ENCODE peak calls at places on chromosome 1, in six cellular contexts. O, V, Q, B, H and X are unnamed samples.

GRCh38 chr1:52867060-52867845 is 24.7 kb downstream of the ZYG11A start:
- DNase-seq in H (no peak), Q (no peak), V (no peak), B (no peak), O (no peak), X (no peak)

GRCh38 chr1:208534604-208534907 is 290.4 kb upstream of the PLXNA2 start:
- DNase-seq in O (no peak), H (no peak), Q (no peak), V (no peak), B (no peak), X (no peak)

GRCh38 chr1:11045428-11046269 is 1.4 kb downstream of the MASP2 start:
- DNase-seq in B (peak; percentile 54), V (no peak), H (no peak), O (no peak), Q (no peak), X (peak; percentile 67)

GRCh38 chr1:17419626-17420328 is 19.7 kb downstream of the RCC2 start:
- DNase-seq in H (no peak), B (peak; percentile 83), V (peak; percentile 51), Q (peak; percentile 80), O (peak; percentile 88), X (peak; percentile 91)

GRCh38 chr1:25566730-25567341 is 23.4 kb downstream of the LDLRAP1 start:
- DNase-seq in H (no peak), O (peak; percentile 75), B (peak; percentile 89), V (no peak), Q (no peak), X (no peak)

GRCh38 chr1:96887501-96887900 is 165.9 kb downstream of the PTBP2 start:
- DNase-seq in V (no peak), O (no peak), B (no peak), Q (no peak), H (no peak), X (no peak)

GRCh38 chr1:198121058-198121829 is 35.6 kb upstream of the NEK7 start:
- DNase-seq in V (no peak), O (no peak), B (no peak), Q (no peak), H (no peak), X (no peak)

GRCh38 chr1:33867684-33868083 is 3.8 kb downstream of the HMGB4 start:
- DNase-seq in O (no peak), Q (no peak), H (no peak), V (no peak), B (no peak), X (no peak)

GRCh38 chr1:224213438-224214119 is 30.5 kb downstream of the DEGS1 start:
- DNase-seq in Q (no peak), B (peak; percentile 25), H (no peak), O (peak; percentile 18), V (no peak), X (no peak)

GRCh38 chr1:59697138-59697811 is 117.5 kb upstream of the HOOK1 start:
- DNase-seq in B (no peak), H (no peak), V (no peak), Q (no peak), O (no peak), X (no peak)

GRCh38 chr1:246291141-246291540 is 215.9 kb downstream of the SMYD3 start:
- DNase-seq in B (no peak), Q (no peak), O (no peak), H (no peak), V (no peak), X (no peak)

GRCh38 chr1:219757890-219758289 is 145.0 kb upstream of the ZC3H11B start:
- DNase-seq in O (peak; percentile 61), V (no peak), B (no peak), Q (no peak), H (no peak), X (no peak)

GRCh38 chr1:63955746-63956145 is 181.9 kb downstream of the ROR1 start:
- DNase-seq in V (no peak), H (no peak), B (no peak), O (no peak), Q (no peak), X (no peak)

GRCh38 chr1:234564035-234565029 is 45.6 kb downstream of the IRF2BP2 start:
- DNase-seq in O (no peak), V (no peak), B (no peak), H (peak; percentile 99), Q (no peak), X (no peak)

GRCh38 chr1:17441265-17441992 is 2.0 kb upstream of the RCC2 start:
- DNase-seq in H (peak; percentile 63), V (no peak), O (peak; percentile 4), Q (no peak), B (no peak), X (no peak)

DNA sequence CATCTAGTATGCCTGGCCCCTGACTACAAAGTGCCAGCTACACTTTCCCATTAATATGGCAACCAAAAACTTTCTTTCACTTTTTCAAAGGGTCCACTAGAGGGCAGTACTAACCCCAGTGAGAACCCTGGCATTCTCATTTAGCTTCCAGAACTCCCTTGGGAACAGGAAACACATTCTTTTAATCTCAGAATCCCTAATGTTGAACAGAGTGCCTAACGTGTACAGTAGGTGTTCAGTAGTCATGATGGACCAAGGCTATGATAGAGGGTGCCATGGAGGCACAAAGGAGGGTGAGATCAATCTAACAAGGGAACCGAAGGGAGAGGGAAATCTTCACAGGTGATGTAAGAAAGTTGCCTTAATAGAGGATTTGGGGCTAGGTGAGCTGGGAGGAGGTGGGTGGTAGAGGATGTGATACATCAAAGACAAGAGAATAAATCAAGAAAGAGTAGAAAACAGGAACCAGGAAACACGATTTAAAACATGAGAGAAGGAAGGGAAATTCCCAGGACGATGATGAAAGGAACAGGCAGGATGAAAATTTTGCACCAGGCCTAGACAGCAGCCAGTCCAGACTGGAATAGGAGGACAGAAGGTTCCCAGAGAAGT is 41.5 kb downstream of the NSL1 start:
- DNase-seq in O (no peak), B (no peak), H (peak; percentile 28), Q (no peak), V (peak; percentile 55), X (no peak)
- H3K27ac ChIP-seq in O (no peak overlapping the region), B (no peak overlapping the region), H (no peak overlapping the region), Q (no peak overlapping the region), V (no peak overlapping the region), X (no peak overlapping the region)

DNA sequence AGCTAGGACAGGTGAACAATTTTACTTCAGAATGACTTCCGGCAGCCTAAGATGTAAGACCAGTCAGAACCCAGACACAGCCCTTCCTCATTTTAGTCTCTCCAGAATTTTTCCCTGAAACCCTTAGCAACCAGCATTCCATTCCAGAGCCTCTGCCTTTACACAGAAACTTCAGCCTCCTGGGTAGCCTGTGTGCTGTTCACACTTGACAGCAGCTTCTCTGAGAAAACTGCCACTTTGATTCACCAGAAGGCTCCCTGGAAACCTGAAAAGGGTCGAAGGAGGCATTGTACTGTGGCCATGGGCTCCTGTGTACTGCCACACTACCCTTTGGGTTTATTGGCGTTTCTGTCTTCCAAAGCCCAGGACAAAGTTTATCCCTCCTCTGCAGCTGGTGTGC is 17.4 kb downstream of the HYI start:
- DNase-seq in B (no peak), O (no peak), H (no peak), Q (no peak), V (no peak), X (peak; percentile 13)
- H3K36me3 ChIP-seq in B (peaks cover 49% of the 10 kb centered on the region), O (peaks cover 81% of the 10 kb centered on the region), H (no peaks in the 10 kb centered on the region), Q (no peaks in the 10 kb centered on the region), V (peaks cover 79% of the 10 kb centered on the region), X (no peaks in the 10 kb centered on the region)

DNA sequence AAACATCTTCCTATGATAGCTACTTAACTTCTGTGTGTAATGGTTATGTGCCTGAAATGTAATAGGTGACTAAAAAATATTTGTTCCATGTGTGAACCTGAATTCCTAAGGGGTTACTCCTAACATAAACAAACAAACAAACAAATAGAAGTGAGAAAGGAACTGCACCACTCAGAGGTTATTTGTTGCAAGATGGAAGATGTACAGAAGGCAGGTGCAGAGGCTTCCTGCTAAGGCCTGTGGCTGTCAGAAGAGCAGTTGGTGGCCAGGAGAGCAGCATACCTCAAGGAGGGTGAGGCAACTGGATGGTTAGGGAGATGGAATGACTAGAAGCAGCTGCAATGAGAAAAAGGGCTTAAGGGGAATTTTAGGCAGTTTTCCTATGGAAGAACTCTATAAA is 940.6 kb downstream of the TTLL7 start:
- DNase-seq in B (no peak), H (peak; percentile 75), Q (no peak), V (no peak), O (no peak), X (no peak)
- H3K9me3 ChIP-seq in B (no peaks in the 10 kb centered on the region), H (peaks cover 5% of the 10 kb centered on the region), Q (no peaks in the 10 kb centered on the region), V (no peaks in the 10 kb centered on the region), O (no peaks in the 10 kb centered on the region), X (no peaks in the 10 kb centered on the region)

GRCh38 chr1:101588677-101589076 is 351.9 kb downstream of the S1PR1 start:
- DNase-seq in O (no peak), Q (no peak), V (no peak), H (no peak), B (no peak), X (no peak)
- H3K27ac ChIP-seq in O (no peak overlapping the region), Q (no peak overlapping the region), V (no peak overlapping the region), H (no peak overlapping the region), B (no peak overlapping the region), X (no peak overlapping the region)

GRCh38 chr1:6547301-6547700 is 7.0 kb downstream of the NOL9 start:
- DNase-seq in V (no peak), H (no peak), B (no peak), O (peak; percentile 3), Q (no peak), X (no peak)
- H3K36me3 ChIP-seq in V (peaks cover 84% of the 10 kb centered on the region), H (peaks cover 16% of the 10 kb centered on the region), B (peaks cover 38% of the 10 kb centered on the region), O (peaks cover 76% of the 10 kb centered on the region), Q (peaks cover 2% of the 10 kb centered on the region), X (peaks cover 13% of the 10 kb centered on the region)

GRCh38 chr1:49225464-49225863 is 448.8 kb upstream of the BEND5 start:
- DNase-seq in O (no peak), H (no peak), B (no peak), V (no peak), Q (no peak), X (no peak)
- H3K9me3 ChIP-seq in O (no peaks in the 10 kb centered on the region), H (no peaks in the 10 kb centered on the region), B (no peaks in the 10 kb centered on the region), V (no peaks in the 10 kb centered on the region), Q (no peaks in the 10 kb centered on the region), X (no peaks in the 10 kb centered on the region)

GRCh38 chr1:203129501-203130231 is 2.1 kb downstream of the ADORA1 start:
- DNase-seq in V (no peak), H (no peak), B (no peak), Q (no peak), O (peak; percentile 81), X (peak; percentile 84)
- H3K27ac ChIP-seq in V (no peak overlapping the region), H (peak overlapping the region; percentile 39), B (no peak overlapping the region), Q (no peak overlapping the region), O (peak overlapping the region; percentile 90), X (no peak overlapping the region)

GRCh38 chr1:14308460-14308859 is 290.0 kb upstream of the KAZN start:
- DNase-seq in Q (no peak), B (no peak), O (no peak), H (no peak), V (no peak), X (no peak)
- H3K36me3 ChIP-seq in Q (no peaks in the 10 kb centered on the region), B (no peaks in the 10 kb centered on the region), O (no peaks in the 10 kb centered on the region), H (no peaks in the 10 kb centered on the region), V (no peaks in the 10 kb centered on the region), X (no peaks in the 10 kb centered on the region)

GRCh38 chr1:113490384-113490783 is 100.1 kb downstream of the MAGI3 start:
- DNase-seq in V (no peak), O (no peak), B (no peak), Q (no peak), H (no peak), X (no peak)
- H3K9me3 ChIP-seq in V (peaks cover 10% of the 10 kb centered on the region), O (no peaks in the 10 kb centered on the region), B (no peaks in the 10 kb centered on the region), Q (no peaks in the 10 kb centered on the region), H (no peaks in the 10 kb centered on the region), X (no peaks in the 10 kb centered on the region)

DNA sequence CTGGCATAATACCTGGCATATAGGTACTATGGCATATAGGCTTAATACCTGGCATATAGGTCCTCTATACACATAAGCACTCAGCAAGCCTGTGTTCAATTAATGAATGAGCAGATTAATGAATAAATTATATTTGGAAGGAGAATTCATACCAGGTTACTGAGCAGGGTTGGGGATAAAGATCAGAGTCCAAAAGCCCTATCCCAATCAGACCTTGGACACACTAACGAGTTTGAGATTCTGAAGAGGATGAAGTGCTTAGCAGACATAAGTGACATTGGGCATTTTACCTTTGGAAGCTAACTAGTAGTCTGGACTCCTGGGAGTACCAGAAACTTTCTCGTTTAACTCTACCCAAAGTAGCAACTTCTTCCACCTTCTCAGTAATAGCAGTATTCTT is 63.3 kb upstream of the ARHGAP29 start:
- DNase-seq in H (no peak), V (no peak), O (no peak), B (no peak), Q (no peak), X (no peak)
- H3K27ac ChIP-seq in H (peak overlapping the region; percentile 57), V (peak overlapping the region; percentile 2), O (peak overlapping the region; percentile 57), B (no peak overlapping the region), Q (no peak overlapping the region), X (no peak overlapping the region)